ENCODE peak calls at places on chromosomes 5 and 9, in five cellular contexts. D, V, M, A and R are unnamed samples.

GRCh38 chr9:113673726-113674125 is 202.4 kb upstream of the ZNF618 start:
- DNase-seq in D (peak), V (no peak), M (no peak), A (no peak), R (no peak)

GRCh38 chr5:180161420-180162303 is 47.3 kb downstream of the RASGEF1C start:
- DNase-seq in D (no peak), V (no peak), M (no peak), A (peak), R (no peak)

GRCh38 chr9:98916660-98917059 is 27.0 kb upstream of the COL15A1 start:
- DNase-seq in D (no peak), V (no peak), M (no peak), A (peak), R (no peak)

GRCh38 chr5:57494104-57495098 is 11.8 kb upstream of the ACTBL2 start:
- DNase-seq in D (peak), V (peak), M (peak), A (no peak), R (peak)

GRCh38 chr5:135996611-135997010 is 32.2 kb upstream of the TGFBI start:
- DNase-seq in D (no peak), V (peak), M (no peak), A (no peak), R (no peak)

GRCh38 chr9:20227166-20227874 is 395.0 kb downstream of the MLLT3 start:
- DNase-seq in D (no peak), V (no peak), M (no peak), A (no peak), R (no peak)

GRCh38 chr9:27125030-27125429 is 16.0 kb downstream of the TEK start:
- DNase-seq in D (peak), V (peak), M (peak), A (no peak), R (no peak)

GRCh38 chr5:84693256-84693655 is 308.6 kb upstream of the EDIL3 start:
- DNase-seq in D (no peak), V (peak), M (no peak), A (no peak), R (no peak)

GRCh38 chr9:127567119-127567897 is 44.8 kb upstream of the STXBP1 start:
- DNase-seq in D (peak), V (peak), M (no peak), A (peak), R (peak)

DNA sequence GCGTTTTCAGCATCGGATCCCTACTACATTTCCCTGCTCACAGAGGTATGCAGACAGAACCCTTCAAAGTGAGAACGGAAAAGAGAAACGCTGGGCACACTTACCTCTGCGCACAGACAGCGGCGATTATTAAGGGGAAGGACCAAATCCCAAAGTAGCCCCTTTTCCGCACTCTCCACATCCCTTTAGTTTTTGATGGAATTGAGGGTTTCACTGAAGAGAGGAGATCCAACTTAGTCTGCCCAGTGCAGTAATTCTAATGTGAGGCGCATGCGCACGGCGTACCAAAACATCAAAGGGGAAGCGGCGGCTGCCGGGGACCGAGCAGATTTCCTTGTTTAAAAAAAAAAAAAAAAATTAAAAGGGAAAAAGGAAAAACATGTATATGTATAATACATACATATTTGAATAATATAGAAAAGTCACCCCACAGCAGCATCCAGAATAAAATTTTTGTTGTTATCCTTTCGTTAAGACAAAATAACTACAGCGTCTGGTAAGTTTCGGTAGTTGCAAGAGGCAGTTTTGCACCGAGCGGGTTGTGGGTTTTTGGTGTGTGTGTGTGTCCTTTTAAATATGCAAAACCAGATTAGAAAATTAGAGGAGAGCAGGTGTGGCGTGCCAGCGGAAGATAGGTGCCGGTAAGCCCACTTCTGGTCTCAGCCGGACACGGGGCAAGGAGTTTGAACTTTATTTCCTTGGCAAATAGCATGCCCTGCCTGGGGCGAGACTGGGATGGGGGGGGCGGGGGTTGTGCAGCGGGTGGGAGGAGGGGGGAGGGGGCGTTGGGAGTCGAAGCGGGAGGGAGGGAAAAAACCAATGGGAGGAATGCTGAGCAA is at the start of gene GABRB2:
- DNase-seq in D (peak), V (no peak), M (no peak), A (peak), R (peak)
- TF ChIP-seq EZH2 in D (peak), V (no peak), M (no peak), A (no peak), R (no peak)

GRCh38 chr9:76905661-76905983 is 292 bp downstream of the PRUNE2 start:
- DNase-seq in D (no peak), V (no peak), M (no peak), A (no peak), R (no peak)
- H3K4me3 ChIP-seq in D (peak), V (peak), M (no peak), A (peak), R (peak)

GRCh38 chr5:147391781-147392180 is 118.1 kb downstream of the DPYSL3 start:
- DNase-seq in D (peak), V (peak), M (peak), A (peak), R (peak)
- TF ChIP-seq CTCF in D (peak), V (peak), M (peak), A (peak), R (peak)

DNA sequence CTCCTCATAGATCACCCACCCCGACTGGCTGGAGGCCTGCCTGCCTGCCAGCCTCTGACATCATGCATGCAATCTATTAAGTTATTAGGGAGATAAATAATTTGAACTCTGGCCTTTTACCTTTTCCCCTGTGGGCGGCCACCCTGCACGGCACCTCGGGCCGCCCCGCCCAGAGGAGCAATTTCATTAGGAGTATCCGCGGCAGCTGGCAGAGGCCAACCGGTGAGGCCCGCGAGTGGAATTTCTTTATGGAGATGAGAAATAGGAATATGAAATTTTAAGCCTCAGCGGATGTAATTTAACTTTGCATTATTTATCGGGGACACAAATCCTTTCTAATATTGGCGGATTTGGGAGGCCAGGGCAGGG is 22.5 kb downstream of the LHX3 start:
- DNase-seq in D (no peak), V (no peak), M (no peak), A (no peak), R (no peak)
- TF ChIP-seq EZH2 in D (no peak), V (no peak), M (no peak), A (no peak), R (no peak)

DNA sequence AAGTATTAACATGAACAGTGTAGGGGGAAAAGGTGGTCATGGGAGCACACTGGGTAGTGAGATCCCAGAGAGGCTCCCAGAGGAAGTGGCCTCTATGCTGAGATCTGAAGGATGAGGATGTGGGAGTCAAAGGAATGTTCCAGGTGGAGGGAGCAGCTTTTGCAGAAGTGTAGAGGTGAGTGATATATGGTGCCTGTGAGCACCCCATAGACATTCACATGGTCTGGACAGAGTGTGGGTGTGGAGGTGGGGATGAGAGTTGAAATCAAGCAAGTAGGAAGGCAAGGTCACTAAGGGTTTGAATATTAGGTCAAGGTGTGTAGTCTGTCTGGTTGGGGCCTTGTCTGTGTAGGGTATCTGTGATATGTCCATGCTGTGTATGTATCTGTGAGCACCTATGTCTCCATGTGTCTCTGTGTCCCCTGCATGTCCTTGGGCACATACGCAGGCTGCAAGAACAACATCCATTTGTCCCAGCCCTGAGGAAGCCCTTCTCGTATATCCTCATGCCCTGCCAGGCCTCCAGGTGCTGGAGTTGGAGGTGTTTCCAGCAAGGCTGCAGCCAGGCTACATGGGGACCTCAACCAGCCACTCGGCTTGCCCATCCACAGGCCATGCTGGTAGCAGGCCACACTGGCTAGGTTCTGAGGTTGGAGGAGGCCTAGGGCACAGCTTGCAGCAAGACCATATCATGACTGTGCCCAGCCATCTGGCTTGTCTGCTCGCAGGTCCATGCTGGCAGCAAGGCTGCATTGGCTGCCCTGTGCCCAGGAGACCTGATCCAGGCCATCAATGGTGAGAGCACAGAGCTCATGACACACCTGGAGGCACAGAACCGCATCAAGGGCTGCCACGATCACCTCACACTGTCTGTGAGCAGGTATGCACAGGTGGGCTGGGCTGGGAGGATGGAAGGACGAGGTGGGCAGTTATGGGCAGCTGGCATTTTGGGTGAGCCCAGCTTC is 4.7 kb downstream of the PDLIM4 start:
- DNase-seq in D (no peak), V (no peak), M (no peak), A (no peak), R (no peak)
- H3K4me3 ChIP-seq in D (no peak), V (no peak), M (no peak), A (no peak), R (no peak)

GRCh38 chr5:176178789-176179188 is 59.4 kb upstream of the SIMC1 start:
- DNase-seq in D (no peak), V (no peak), M (no peak), A (no peak), R (no peak)
- TF ChIP-seq CTCF in D (no peak), V (no peak), M (peak), A (no peak), R (no peak)

DNA sequence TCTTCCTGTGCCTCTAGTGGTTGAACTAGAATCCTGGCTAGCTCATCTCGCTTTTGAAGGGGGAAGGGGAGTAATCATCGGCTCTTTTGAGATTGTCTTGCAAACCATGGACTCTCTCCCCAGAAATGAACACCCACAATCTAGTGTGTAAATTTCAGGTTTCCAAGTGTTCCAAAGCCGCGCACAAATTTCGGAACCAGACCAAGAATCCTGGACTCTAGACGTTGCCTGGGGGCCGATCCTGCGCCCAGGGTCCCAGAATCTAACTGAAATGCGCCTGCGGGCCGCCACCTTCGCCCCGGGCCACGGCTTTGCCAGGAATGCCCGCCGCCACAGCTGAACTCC is 4.8 kb upstream of the FOXE1 start:
- DNase-seq in D (no peak), V (no peak), M (no peak), A (peak), R (no peak)
- TF ChIP-seq EZH2 in D (no peak), V (no peak), M (no peak), A (peak), R (no peak)

DNA sequence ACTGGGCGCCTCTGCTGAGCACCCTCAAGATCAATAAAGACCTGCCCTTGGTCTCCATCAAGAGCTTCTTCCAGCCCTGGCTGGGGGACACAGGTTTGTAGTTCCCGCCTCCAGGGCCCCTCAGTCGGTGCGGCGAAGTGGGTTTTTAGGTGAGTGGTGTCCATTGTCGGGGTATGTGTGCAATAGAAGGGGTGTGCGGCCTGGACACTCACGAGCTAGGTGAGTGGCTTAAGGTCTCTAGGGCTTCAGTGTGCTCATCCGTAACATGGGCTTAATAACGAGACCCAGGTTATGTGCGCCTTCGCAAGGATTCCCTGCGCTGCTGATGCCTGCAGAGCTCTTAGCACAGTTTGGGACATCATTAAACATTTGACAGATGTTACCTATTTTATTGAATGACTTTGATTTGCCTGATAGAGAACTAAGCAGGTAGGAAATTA is 656 bp downstream of the CEP78 start:
- DNase-seq in D (peak), V (no peak), M (no peak), A (peak), R (no peak)
- H3K4me3 ChIP-seq in D (peak), V (peak), M (peak), A (peak), R (peak)

GRCh38 chr5:149773245-149774095 is 43.4 kb downstream of the PPARGC1B start:
- DNase-seq in D (no peak), V (no peak), M (no peak), A (no peak), R (no peak)

GRCh38 chr5:149777382-149777781 is 47.3 kb downstream of the PPARGC1B start:
- DNase-seq in D (no peak), V (no peak), M (no peak), A (peak), R (peak)

GRCh38 chr5:149779071-149779470 is 49.0 kb downstream of the PPARGC1B start:
- DNase-seq in D (no peak), V (no peak), M (no peak), A (no peak), R (no peak)

GRCh38 chr5:149776376-149777305 is 46.5 kb downstream of the PPARGC1B start:
- DNase-seq in D (peak), V (no peak), M (no peak), A (no peak), R (no peak)

DNA sequence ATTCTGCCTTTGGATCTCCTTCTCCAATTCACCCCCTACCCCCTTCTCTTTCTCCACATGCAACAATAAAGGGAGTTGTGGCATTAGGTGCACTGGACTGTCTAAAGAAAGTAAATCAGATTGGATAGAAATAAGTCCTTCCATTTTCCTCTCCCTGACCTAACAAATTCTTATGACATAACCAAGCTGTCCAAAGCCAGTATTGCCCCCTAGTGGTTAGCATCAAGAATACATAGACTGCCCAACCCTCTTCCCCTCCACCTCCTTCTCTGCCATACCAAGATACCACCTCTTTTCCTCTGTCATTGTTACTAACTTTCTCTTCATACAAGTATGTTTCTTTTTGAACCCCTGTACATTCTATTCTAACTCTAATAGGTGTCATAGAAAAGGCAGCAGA is 45.7 kb downstream of the PPARGC1B start:
- DNase-seq in D (peak), V (peak), M (peak), A (peak), R (peak)
- TF ChIP-seq CTCF in D (peak), V (peak), M (peak), A (peak), R (peak)

DNA sequence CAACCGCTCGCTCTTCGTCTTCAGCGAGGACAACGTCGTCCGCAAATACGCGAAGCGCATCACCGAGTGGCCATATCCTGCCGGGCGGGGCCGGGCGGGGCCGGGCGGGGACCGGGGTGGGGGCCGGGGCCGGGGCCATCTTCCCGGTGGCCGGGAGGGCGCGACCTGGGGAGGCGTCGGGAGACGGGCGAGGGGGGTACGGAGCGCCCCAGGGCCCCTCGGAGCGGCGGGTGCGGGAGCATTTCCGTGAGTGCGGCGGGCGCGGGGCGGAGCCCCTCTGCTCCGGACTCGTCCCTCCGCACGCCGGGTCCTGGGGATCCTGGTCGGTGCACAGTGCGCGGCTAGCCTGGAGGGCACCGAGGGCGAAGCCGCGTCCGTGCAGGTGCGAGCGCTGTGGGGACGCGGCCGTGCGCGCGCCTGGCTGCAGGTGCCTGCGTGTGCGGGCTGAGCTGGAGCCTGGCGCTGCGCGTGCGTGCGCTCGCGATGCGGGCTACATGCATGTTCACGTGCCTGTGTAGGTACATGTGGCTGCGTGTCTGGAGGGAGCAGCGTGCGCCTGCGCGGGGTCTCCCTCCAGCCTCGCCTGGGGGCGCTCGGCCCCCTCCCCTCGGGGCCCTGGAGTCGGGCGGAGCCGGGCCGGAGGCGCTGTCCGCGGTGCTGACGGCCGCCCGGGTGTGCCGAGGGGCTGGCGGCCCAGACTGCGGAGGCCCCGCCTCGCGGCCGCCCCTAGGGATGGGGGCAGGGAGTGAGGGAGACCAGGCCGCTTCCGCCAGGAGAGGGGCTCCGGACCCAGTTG is 762 bp downstream of the CACNA1B start:
- DNase-seq in D (peak), V (no peak), M (no peak), A (peak), R (peak)
- TF ChIP-seq EZH2 in D (no peak), V (no peak), M (no peak), A (peak), R (no peak)